ENCODE peak calls at places on chromosomes 13 and 19, in seven cellular contexts. One of them, this sample, is unnamed.
A peak's percentile ranks its signal among the peaks of the same experiment; 100 is the strongest.

GRCh38 chr19:33795370-33796163 is 1.1 kb upstream of the KCTD15 start:
- DNase-seq in psoas muscle: peak; percentile 79
- DNase-seq in brain microvascular endothelial cell: peak; percentile 57
- DNase-seq in endodermal cell: peak; percentile 95
- DNase-seq in mesenchymal stem cell: peak; percentile 85
- DNase-seq in heart left ventricle: peak; percentile 91
- DNase-seq in ovary: peak; percentile 87
- DNase-seq in this sample: peak; percentile 86

GRCh38 chr13:114076329-114076761 is 56.1 kb downstream of the RASA3 start:
- DNase-seq in endodermal cell: no peak
- DNase-seq in mesenchymal stem cell: no peak
- DNase-seq in heart left ventricle: peak; percentile 13
- DNase-seq in ovary: peak; percentile 20
- DNase-seq in brain microvascular endothelial cell: no peak
- DNase-seq in psoas muscle: no peak
- DNase-seq in this sample: no peak

GRCh38 chr19:16044746-16045145 is 31.5 kb upstream of the TPM4 start:
- DNase-seq in ovary: no peak
- DNase-seq in brain microvascular endothelial cell: peak; percentile 21
- DNase-seq in psoas muscle: no peak
- DNase-seq in mesenchymal stem cell: no peak
- DNase-seq in heart left ventricle: no peak
- DNase-seq in endodermal cell: no peak
- DNase-seq in this sample: no peak

GRCh38 chr19:52963229-52963760 is 614 bp upstream of the ZNF816 start:
- DNase-seq in psoas muscle: no peak
- DNase-seq in mesenchymal stem cell: no peak
- DNase-seq in ovary: no peak
- DNase-seq in heart left ventricle: peak; percentile 21
- DNase-seq in brain microvascular endothelial cell: no peak
- DNase-seq in endodermal cell: peak; percentile 76
- DNase-seq in this sample: peak; percentile 75

GRCh38 chr13:45700971-45701900 is 884 bp upstream of the CBY2 start:
- DNase-seq in brain microvascular endothelial cell: no peak
- DNase-seq in mesenchymal stem cell: no peak
- DNase-seq in psoas muscle: no peak
- DNase-seq in endodermal cell: no peak
- DNase-seq in heart left ventricle: no peak
- DNase-seq in ovary: no peak
- DNase-seq in this sample: no peak

GRCh38 chr13:112756967-112757758 is 67.3 kb downstream of the ATP11A start:
- DNase-seq in brain microvascular endothelial cell: no peak
- DNase-seq in endodermal cell: no peak
- DNase-seq in psoas muscle: peak; percentile 34
- DNase-seq in mesenchymal stem cell: no peak
- DNase-seq in ovary: no peak
- DNase-seq in heart left ventricle: no peak
- DNase-seq in this sample: no peak

GRCh38 chr13:23673867-23674605 is 103.8 kb downstream of the TNFRSF19 start:
- DNase-seq in endodermal cell: no peak
- DNase-seq in mesenchymal stem cell: peak; percentile 51
- DNase-seq in ovary: no peak
- DNase-seq in psoas muscle: no peak
- DNase-seq in brain microvascular endothelial cell: no peak
- DNase-seq in heart left ventricle: no peak
- DNase-seq in this sample: no peak

GRCh38 chr19:3522421-3523360 is 16.3 kb upstream of the TEKTIP1 start:
- DNase-seq in heart left ventricle: no peak
- DNase-seq in brain microvascular endothelial cell: no peak
- DNase-seq in ovary: no peak
- DNase-seq in endodermal cell: no peak
- DNase-seq in psoas muscle: no peak
- DNase-seq in mesenchymal stem cell: no peak
- DNase-seq in this sample: no peak

GRCh38 chr13:78183737-78184136 is 265.1 kb upstream of the EDNRB start:
- DNase-seq in endodermal cell: no peak
- DNase-seq in heart left ventricle: no peak
- DNase-seq in mesenchymal stem cell: no peak
- DNase-seq in brain microvascular endothelial cell: no peak
- DNase-seq in psoas muscle: no peak
- DNase-seq in ovary: no peak
- DNase-seq in this sample: no peak

GRCh38 chr13:106213028-106213427 is 322.4 kb downstream of the EFNB2 start:
- DNase-seq in brain microvascular endothelial cell: no peak
- DNase-seq in endodermal cell: no peak
- DNase-seq in heart left ventricle: no peak
- DNase-seq in psoas muscle: no peak
- DNase-seq in ovary: no peak
- DNase-seq in mesenchymal stem cell: no peak
- DNase-seq in this sample: no peak

GRCh38 chr13:43389573-43389972 is 366.2 kb downstream of the DNAJC15 start:
- DNase-seq in brain microvascular endothelial cell: no peak
- DNase-seq in endodermal cell: no peak
- DNase-seq in ovary: no peak
- DNase-seq in mesenchymal stem cell: peak; percentile 29
- DNase-seq in psoas muscle: no peak
- DNase-seq in heart left ventricle: no peak
- DNase-seq in this sample: no peak

GRCh38 chr19:32902448-32902847 is 32.9 kb upstream of the SLC7A9 start:
- DNase-seq in heart left ventricle: no peak
- DNase-seq in ovary: no peak
- DNase-seq in endodermal cell: peak; percentile 61
- DNase-seq in mesenchymal stem cell: no peak
- DNase-seq in psoas muscle: no peak
- DNase-seq in brain microvascular endothelial cell: no peak
- DNase-seq in this sample: no peak

GRCh38 chr19:57719901-57720519 is 7.4 kb downstream of the ZNF671 start:
- DNase-seq in ovary: no peak
- DNase-seq in brain microvascular endothelial cell: no peak
- DNase-seq in mesenchymal stem cell: no peak
- DNase-seq in psoas muscle: no peak
- DNase-seq in endodermal cell: no peak
- DNase-seq in heart left ventricle: no peak
- DNase-seq in this sample: no peak

GRCh38 chr13:87147076-87147475 is 524.1 kb upstream of the SLITRK5 start:
- DNase-seq in heart left ventricle: no peak
- DNase-seq in brain microvascular endothelial cell: no peak
- DNase-seq in psoas muscle: no peak
- DNase-seq in mesenchymal stem cell: peak; percentile 48
- DNase-seq in endodermal cell: no peak
- DNase-seq in ovary: no peak
- DNase-seq in this sample: no peak

GRCh38 chr13:40275636-40276035 is 390.8 kb downstream of the FOXO1 start:
- DNase-seq in endodermal cell: no peak
- DNase-seq in heart left ventricle: no peak
- DNase-seq in psoas muscle: no peak
- DNase-seq in mesenchymal stem cell: peak; percentile 13
- DNase-seq in ovary: no peak
- DNase-seq in brain microvascular endothelial cell: peak; percentile 26
- DNase-seq in this sample: no peak

GRCh38 chr13:77338961-77339401 is 12.1 kb upstream of the MYCBP2 start:
- DNase-seq in psoas muscle: no peak
- DNase-seq in ovary: no peak
- DNase-seq in brain microvascular endothelial cell: no peak
- DNase-seq in mesenchymal stem cell: no peak
- DNase-seq in heart left ventricle: no peak
- DNase-seq in endodermal cell: no peak
- DNase-seq in this sample: no peak

GRCh38 chr13:39516140-39516539 is 86.9 kb downstream of the LHFPL6 start:
- DNase-seq in heart left ventricle: peak; percentile 39
- DNase-seq in mesenchymal stem cell: no peak
- DNase-seq in psoas muscle: no peak
- DNase-seq in endodermal cell: no peak
- DNase-seq in brain microvascular endothelial cell: no peak
- DNase-seq in ovary: no peak
- DNase-seq in this sample: no peak

GRCh38 chr13:27482996-27483395 is 32.6 kb upstream of the MTIF3 start:
- DNase-seq in endodermal cell: no peak
- DNase-seq in brain microvascular endothelial cell: no peak
- DNase-seq in heart left ventricle: no peak
- DNase-seq in ovary: no peak
- DNase-seq in psoas muscle: no peak
- DNase-seq in mesenchymal stem cell: no peak
- DNase-seq in this sample: no peak

GRCh38 chr13:31761951-31762350 is 22.6 kb downstream of the RXFP2 start:
- DNase-seq in brain microvascular endothelial cell: peak; percentile 25
- DNase-seq in endodermal cell: no peak
- DNase-seq in psoas muscle: no peak
- DNase-seq in mesenchymal stem cell: no peak
- DNase-seq in ovary: no peak
- DNase-seq in heart left ventricle: no peak
- DNase-seq in this sample: no peak

GRCh38 chr13:26759907-26760834 is at the start of gene GPR12:
- DNase-seq in endodermal cell: peak; percentile 54
- DNase-seq in mesenchymal stem cell: no peak
- DNase-seq in heart left ventricle: no peak
- DNase-seq in ovary: no peak
- DNase-seq in psoas muscle: no peak
- DNase-seq in brain microvascular endothelial cell: no peak
- DNase-seq in this sample: no peak

GRCh38 chr19:10112895-10113591 is 1.6 kb downstream of the P2RY11 start:
- DNase-seq in psoas muscle: peak; percentile 77
- DNase-seq in mesenchymal stem cell: no peak
- DNase-seq in brain microvascular endothelial cell: no peak
- DNase-seq in endodermal cell: peak; percentile 94
- DNase-seq in heart left ventricle: no peak
- DNase-seq in ovary: peak; percentile 39
- DNase-seq in this sample: no peak

GRCh38 chr13:21018220-21018619 is 43.2 kb downstream of the LATS2 start:
- DNase-seq in psoas muscle: no peak
- DNase-seq in mesenchymal stem cell: peak; percentile 45
- DNase-seq in brain microvascular endothelial cell: no peak
- DNase-seq in endodermal cell: peak; percentile 36
- DNase-seq in ovary: no peak
- DNase-seq in heart left ventricle: no peak
- DNase-seq in this sample: no peak
- H3K27ac ChIP-seq in psoas muscle: peak overlapping the region; percentile 3
- H3K27ac ChIP-seq in mesenchymal stem cell: no peak overlapping the region
- H3K27ac ChIP-seq in brain microvascular endothelial cell: no peak overlapping the region
- H3K27ac ChIP-seq in endodermal cell: no peak overlapping the region
- H3K27ac ChIP-seq in ovary: no peak overlapping the region
- H3K27ac ChIP-seq in heart left ventricle: no peak overlapping the region
- H3K27ac ChIP-seq in this sample: no peak overlapping the region

GRCh38 chr19:1400281-1401137 is 833 bp downstream of the GAMT start:
- DNase-seq in endodermal cell: no peak
- DNase-seq in ovary: no peak
- DNase-seq in brain microvascular endothelial cell: no peak
- DNase-seq in psoas muscle: peak; percentile 92
- DNase-seq in mesenchymal stem cell: peak; percentile 46
- DNase-seq in heart left ventricle: peak; percentile 72
- DNase-seq in this sample: no peak
- H3K27ac ChIP-seq in endodermal cell: no peak overlapping the region
- H3K27ac ChIP-seq in ovary: peak overlapping the region; percentile 29
- H3K27ac ChIP-seq in brain microvascular endothelial cell: no peak overlapping the region
- H3K27ac ChIP-seq in psoas muscle: peak overlapping the region; percentile 98
- H3K27ac ChIP-seq in mesenchymal stem cell: no peak overlapping the region
- H3K27ac ChIP-seq in heart left ventricle: peak overlapping the region; percentile 78
- H3K27ac ChIP-seq in this sample: peak overlapping the region; percentile 70

DNA sequence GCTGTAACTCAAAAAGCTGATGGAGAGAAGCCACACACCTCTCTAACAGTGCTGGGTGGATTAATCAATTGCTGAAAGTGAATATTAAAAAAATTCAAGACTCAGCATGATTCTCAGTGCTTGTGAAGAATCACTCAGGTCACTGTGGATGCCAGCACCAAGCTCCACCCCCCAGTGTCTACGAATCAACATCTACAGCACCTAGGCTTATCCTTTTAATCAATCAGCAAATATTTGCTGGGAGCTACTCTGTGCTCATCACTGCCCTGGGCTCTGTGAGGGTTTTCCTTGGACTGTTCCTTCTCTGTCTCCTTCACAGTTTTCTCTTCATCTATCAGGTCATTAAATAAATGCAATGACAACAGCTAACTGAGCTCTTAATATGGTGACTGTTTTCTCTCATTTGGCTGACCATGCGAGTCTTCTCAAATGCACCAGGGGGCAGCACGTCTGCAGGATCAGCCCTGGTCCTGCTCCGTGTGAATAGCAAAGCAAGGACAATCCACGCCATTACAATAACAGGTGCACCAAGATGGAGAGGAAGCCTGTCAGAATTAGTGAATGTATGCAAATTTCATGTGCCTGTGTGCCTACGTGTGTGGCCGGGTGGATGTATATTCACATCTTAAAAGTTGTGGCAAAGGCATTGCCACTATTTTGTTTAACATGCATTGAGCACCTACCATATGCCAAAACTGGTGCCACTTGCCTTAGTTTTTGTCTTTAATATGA is 14.6 kb upstream of the C13orf42 start:
- DNase-seq in psoas muscle: peak; percentile 61
- DNase-seq in mesenchymal stem cell: peak; percentile 53
- DNase-seq in heart left ventricle: peak; percentile 35
- DNase-seq in endodermal cell: peak; percentile 85
- DNase-seq in ovary: peak; percentile 26
- DNase-seq in brain microvascular endothelial cell: peak; percentile 54
- DNase-seq in this sample: no peak
- H3K27ac ChIP-seq in psoas muscle: no peak overlapping the region
- H3K27ac ChIP-seq in mesenchymal stem cell: no peak overlapping the region
- H3K27ac ChIP-seq in heart left ventricle: no peak overlapping the region
- H3K27ac ChIP-seq in endodermal cell: no peak overlapping the region
- H3K27ac ChIP-seq in ovary: no peak overlapping the region
- H3K27ac ChIP-seq in brain microvascular endothelial cell: no peak overlapping the region
- H3K27ac ChIP-seq in this sample: no peak overlapping the region

GRCh38 chr19:51025401-51025800 is 1.0 kb downstream of the KLK11 start:
- DNase-seq in brain microvascular endothelial cell: no peak
- DNase-seq in endodermal cell: no peak
- DNase-seq in ovary: no peak
- DNase-seq in heart left ventricle: no peak
- DNase-seq in mesenchymal stem cell: no peak
- DNase-seq in psoas muscle: peak; percentile 34
- DNase-seq in this sample: peak; percentile 31
- H3K27ac ChIP-seq in brain microvascular endothelial cell: no peak overlapping the region
- H3K27ac ChIP-seq in endodermal cell: no peak overlapping the region
- H3K27ac ChIP-seq in ovary: no peak overlapping the region
- H3K27ac ChIP-seq in heart left ventricle: no peak overlapping the region
- H3K27ac ChIP-seq in mesenchymal stem cell: no peak overlapping the region
- H3K27ac ChIP-seq in psoas muscle: no peak overlapping the region
- H3K27ac ChIP-seq in this sample: no peak overlapping the region

DNA sequence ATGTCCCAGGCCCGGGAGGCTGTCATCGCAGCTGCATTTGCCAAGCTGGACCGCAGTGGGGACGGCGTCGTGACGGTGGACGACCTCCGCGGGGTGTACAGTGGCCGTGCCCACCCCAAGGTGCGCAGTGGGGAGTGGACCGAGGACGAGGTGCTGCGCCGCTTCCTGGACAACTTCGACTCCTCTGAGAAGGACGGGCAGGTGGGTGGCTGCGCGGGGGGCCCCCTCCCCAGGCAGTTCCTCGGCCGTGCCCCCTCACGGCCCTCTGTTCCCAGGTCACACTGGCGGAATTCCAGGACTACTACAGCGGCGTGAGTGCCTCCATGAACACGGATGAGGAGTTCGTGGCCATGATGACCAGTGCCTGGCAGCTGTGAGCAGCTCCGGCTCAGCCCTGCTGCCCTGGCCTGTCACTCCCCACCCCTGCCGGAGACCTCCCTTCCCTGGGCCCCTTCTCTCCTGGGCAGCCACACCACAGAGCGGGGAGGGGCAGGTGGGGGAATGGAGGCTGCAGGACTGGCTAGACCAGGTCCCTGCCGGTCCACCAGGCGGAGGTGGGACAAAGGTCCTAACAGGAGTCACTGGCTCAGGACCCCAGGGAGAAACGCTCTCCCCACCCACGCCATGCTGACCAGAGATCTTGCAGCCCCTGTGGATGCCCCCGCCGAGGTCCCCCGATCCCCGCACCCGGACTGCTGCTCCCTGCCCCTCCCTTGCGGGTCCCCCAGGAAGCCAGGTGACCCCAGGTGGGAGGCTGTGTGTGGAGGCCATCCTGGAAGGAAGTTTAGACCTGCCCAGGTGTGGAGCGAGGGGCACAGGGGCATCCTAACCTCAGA is 1.1 kb downstream of the CAPS start:
- DNase-seq in brain microvascular endothelial cell: no peak
- DNase-seq in heart left ventricle: no peak
- DNase-seq in mesenchymal stem cell: no peak
- DNase-seq in endodermal cell: no peak
- DNase-seq in ovary: no peak
- DNase-seq in psoas muscle: no peak
- DNase-seq in this sample: no peak
- H3K27ac ChIP-seq in brain microvascular endothelial cell: no peak overlapping the region
- H3K27ac ChIP-seq in heart left ventricle: no peak overlapping the region
- H3K27ac ChIP-seq in mesenchymal stem cell: no peak overlapping the region
- H3K27ac ChIP-seq in endodermal cell: no peak overlapping the region
- H3K27ac ChIP-seq in ovary: no peak overlapping the region
- H3K27ac ChIP-seq in psoas muscle: no peak overlapping the region
- H3K27ac ChIP-seq in this sample: no peak overlapping the region